ENCODE peak calls at places on chromosomes 16 and 17, in six cellular contexts. R is heart right ventricle, B is OCI-LY7, N is small intestine, L is heart left ventricle, Q is psoas muscle. W is an unnamed sample.

GRCh38 chr17:4945176-4945943 is 3.0 kb downstream of the PFN1 start:
- DNase-seq in L (peak; percentile 76), R (peak; percentile 49), B (peak; percentile 46), Q (peak; percentile 86), N (peak; percentile 92), W (peak; percentile 75)

GRCh38 chr16:13923703-13924298 is 3.8 kb downstream of the ERCC4 start:
- DNase-seq in N (peak; percentile 43), R (no peak), Q (no peak), L (no peak), B (peak; percentile 78), W (no peak)

GRCh38 chr17:56987283-56987834 is 9.4 kb downstream of the SCPEP1 start:
- DNase-seq in L (no peak), R (no peak), B (no peak), N (no peak), Q (no peak), W (no peak)

GRCh38 chr17:4956493-4957061 is 5.7 kb downstream of the ENO3 start:
- DNase-seq in R (no peak), Q (peak; percentile 52), L (peak; percentile 39), B (peak; percentile 47), N (no peak), W (peak; percentile 75)

GRCh38 chr16:27404163-27404823 is 2.3 kb downstream of the IL21R start:
- DNase-seq in Q (no peak), L (no peak), R (no peak), B (peak; percentile 42), N (no peak), W (no peak)

GRCh38 chr17:51764387-51764971 is 394.0 kb downstream of the CA10 start:
- DNase-seq in B (peak; percentile 56), L (no peak), R (no peak), N (peak; percentile 79), Q (peak; percentile 18), W (no peak)

GRCh38 chr17:77428020-77428781 is 287.4 kb downstream of the SEC14L1 start:
- DNase-seq in R (no peak), N (no peak), B (peak; percentile 85), L (peak; percentile 57), Q (peak; percentile 30), W (no peak)

GRCh38 chr17:41528959-41529353 is 848 bp upstream of the KRT19 start:
- DNase-seq in L (peak; percentile 10), N (peak; percentile 88), B (no peak), R (no peak), Q (no peak), W (no peak)

GRCh38 chr16:86520317-86521210 is 10.2 kb downstream of the FOXF1 start:
- DNase-seq in L (peak; percentile 53), Q (no peak), B (no peak), N (no peak), R (no peak), W (no peak)

GRCh38 chr16:64830653-64831052 is 291.2 kb downstream of the CDH11 start:
- DNase-seq in B (no peak), R (no peak), L (no peak), N (no peak), Q (no peak), W (no peak)

GRCh38 chr16:1789643-1790045 is 3.9 kb downstream of the IGFALS start:
- DNase-seq in N (no peak), B (no peak), Q (no peak), L (no peak), R (peak; percentile 13), W (peak; percentile 62)

DNA sequence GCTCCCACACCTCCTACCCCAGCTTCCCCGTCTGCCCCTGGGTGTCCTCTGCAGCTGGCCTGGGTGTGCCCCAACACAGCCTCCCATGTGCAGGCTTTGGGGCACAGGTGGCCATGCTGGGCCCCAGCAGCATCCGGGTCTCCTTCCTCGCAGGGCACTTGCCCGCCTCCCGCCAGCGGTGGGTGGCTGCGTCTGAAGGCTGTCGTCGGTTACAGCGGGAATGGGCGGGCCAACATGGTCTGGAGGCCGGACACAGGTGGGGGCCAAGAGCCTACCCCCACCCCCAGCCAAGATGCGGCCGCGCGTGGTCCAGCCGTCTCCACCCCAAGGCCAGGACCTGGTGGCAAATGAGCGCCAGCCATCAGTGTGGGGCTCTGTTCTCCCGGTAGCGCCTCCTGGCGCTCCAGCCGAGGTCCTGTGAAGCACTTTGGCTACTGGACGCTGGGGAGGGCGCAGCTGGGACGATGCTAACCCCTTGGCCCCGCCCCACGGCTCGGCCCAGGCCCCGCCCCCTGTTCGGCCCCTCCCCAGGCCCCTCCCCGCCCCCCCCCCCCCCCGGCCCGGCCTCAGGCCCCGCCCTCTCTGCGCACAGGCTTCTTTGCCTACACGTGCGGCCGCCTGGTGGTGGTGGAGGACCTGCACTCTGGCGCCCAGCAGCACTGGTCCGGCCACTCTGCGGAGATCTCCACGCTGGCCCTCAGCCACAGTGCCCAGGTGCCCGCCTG is 7.3 kb upstream of the RHOT2 start:
- DNase-seq in L (peak; percentile 93), R (peak; percentile 87), Q (peak; percentile 93), N (peak; percentile 88), B (peak; percentile 91), W (peak; percentile 97)
- H3K27ac ChIP-seq in L (peak overlapping the region; percentile 52), R (peak overlapping the region; percentile 35), Q (peak overlapping the region; percentile 68), N (peak overlapping the region; percentile 59), B (no peak overlapping the region), W (peak overlapping the region; percentile 68)

GRCh38 chr17:44451832-44452231 is 51.4 kb downstream of the GPATCH8 start:
- DNase-seq in B (no peak), N (no peak), L (no peak), Q (no peak), R (no peak), W (no peak)
- H3K36me3 ChIP-seq in B (peaks cover 10% of the 10 kb centered on the region), N (no peaks in the 10 kb centered on the region), L (no peaks in the 10 kb centered on the region), Q (no peaks in the 10 kb centered on the region), R (no peaks in the 10 kb centered on the region), W (no peaks in the 10 kb centered on the region)

GRCh38 chr17:1783834-1784611 is 22.2 kb downstream of the SERPINF1 start:
- DNase-seq in R (peak; percentile 68), N (peak; percentile 36), Q (peak; percentile 87), B (no peak), L (peak; percentile 83), W (peak; percentile 85)
- H3K27ac ChIP-seq in R (peak overlapping the region; percentile 94), N (peak overlapping the region; percentile 99), Q (peak overlapping the region; percentile 99), B (no peak overlapping the region), L (peak overlapping the region; percentile 96), W (peak overlapping the region; percentile 99)

GRCh38 chr16:50594332-50595260 is 46.4 kb downstream of the NKD1 start:
- DNase-seq in Q (no peak), N (no peak), R (no peak), B (no peak), L (no peak), W (no peak)

GRCh38 chr16:50592996-50593395 is 44.8 kb downstream of the NKD1 start:
- DNase-seq in Q (no peak), L (no peak), N (no peak), B (no peak), R (no peak), W (no peak)

GRCh38 chr16:50591209-50591608 is 43.0 kb downstream of the NKD1 start:
- DNase-seq in N (no peak), Q (no peak), B (no peak), R (no peak), L (no peak), W (no peak)

GRCh38 chr16:50593410-50594139 is 45.4 kb downstream of the NKD1 start:
- DNase-seq in R (no peak), N (no peak), L (no peak), B (no peak), Q (no peak), W (no peak)

GRCh38 chr16:50591800-50592771 is 43.9 kb downstream of the NKD1 start:
- DNase-seq in N (no peak), B (no peak), L (peak; percentile 90), Q (peak; percentile 75), R (peak; percentile 81), W (no peak)
- H3K36me3 ChIP-seq in N (no peaks in the 10 kb centered on the region), B (no peaks in the 10 kb centered on the region), L (no peaks in the 10 kb centered on the region), Q (no peaks in the 10 kb centered on the region), R (no peaks in the 10 kb centered on the region), W (no peaks in the 10 kb centered on the region)